ENCODE peak calls at places on chromosomes 3 and 15, in seven cellular contexts. S is HCT116, K is K562, U is H1, W is HepG2, Y is SK-N-SH, F is GM12878. N is an unnamed sample. For H3K4me1, the result is how much of the 10 kb centered on the place peaks cover.

GRCh38 chr15:80710635-80711553 is 15.8 kb downstream of the ABHD17C start:
- DNase-seq in K (no peak), S (no peak), F (peak), U (no peak), W (no peak), Y (no peak), N (no peak)

GRCh38 chr3:45979378-45979777 is 16.2 kb downstream of the FYCO1 start:
- DNase-seq in U (no peak), F (no peak), Y (no peak), K (no peak), W (no peak), S (no peak), N (no peak)

GRCh38 chr3:11290743-11291680 is 18.8 kb downstream of the ATG7 start:
- DNase-seq in S (no peak), W (no peak), K (no peak), U (no peak), Y (no peak), F (no peak), N (no peak)

GRCh38 chr3:65174713-65175112 is 486.9 kb upstream of the ADAMTS9 start:
- DNase-seq in F (no peak), S (no peak), W (no peak), U (no peak), K (peak), Y (no peak), N (no peak)

GRCh38 chr3:33057320-33058298 is 39.3 kb downstream of the GLB1 start:
- DNase-seq in W (peak), K (no peak), U (no peak), F (no peak), Y (no peak), S (no peak), N (no peak)

GRCh38 chr15:70098461-70099166 is 897 bp upstream of the TLE3 start:
- DNase-seq in K (no peak), U (peak), S (peak), W (peak), F (no peak), Y (peak), N (no peak)

GRCh38 chr3:126781889-126782491 is 78.0 kb downstream of the CHCHD6 start:
- DNase-seq in F (no peak), Y (peak), K (no peak), S (no peak), U (no peak), W (no peak), N (no peak)

GRCh38 chr15:69613182-69613581 is 160.6 kb downstream of the RPLP1 start:
- DNase-seq in W (no peak), F (no peak), Y (no peak), U (no peak), S (no peak), K (no peak), N (no peak)

GRCh38 chr15:51299187-51300015 is 39.0 kb downstream of the CYP19A1 start:
- DNase-seq in F (no peak), W (peak), S (no peak), U (no peak), K (no peak), Y (no peak), N (no peak)

DNA sequence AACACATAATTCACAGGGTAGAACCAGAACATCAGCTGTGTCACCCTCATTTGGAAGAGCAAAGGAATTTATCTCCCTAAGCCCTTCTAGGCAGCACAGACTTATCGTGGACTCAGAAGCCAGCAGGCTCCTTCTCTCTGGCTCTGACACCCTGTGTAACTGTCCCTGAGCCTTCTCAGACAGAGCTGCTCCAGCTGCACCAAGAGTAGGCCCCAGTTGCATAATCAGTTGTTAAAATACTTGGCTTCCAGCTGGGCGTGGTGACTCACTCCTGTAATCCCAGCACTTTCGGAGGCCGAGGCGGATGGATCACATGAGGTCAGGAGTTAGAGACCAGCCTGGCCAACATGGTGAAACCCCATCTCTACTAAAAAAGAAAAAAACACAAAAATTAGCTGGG is 49.4 kb upstream of the ACVR2B start:
- DNase-seq in F (no peak), U (no peak), Y (no peak), S (no peak), W (no peak), K (no peak), N (peak)
- TF ChIP-seq YY1 in F (no peak), U (no peak), Y (no peak), S (no peak), W (no peak), K (no peak), N (no peak)

DNA sequence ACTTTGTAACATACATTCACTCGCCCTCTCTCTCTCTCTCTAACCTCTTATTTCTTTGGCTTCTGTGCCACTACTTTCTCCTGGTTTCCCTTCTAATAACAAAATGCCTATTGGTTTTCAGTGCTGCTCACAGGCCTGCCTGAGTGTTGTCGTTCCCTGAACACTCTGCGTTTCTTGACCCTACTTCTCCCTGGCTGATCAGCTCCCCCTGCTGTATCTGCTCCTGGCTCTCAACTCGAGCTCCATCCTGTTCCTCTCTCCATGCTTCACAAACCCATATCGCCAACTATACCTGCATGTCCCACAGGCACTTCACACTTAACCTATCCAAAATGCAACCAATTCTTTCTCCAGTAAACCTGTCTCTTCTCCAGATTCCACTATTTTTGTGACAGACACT is 111.4 kb downstream of the OPA1 start:
- DNase-seq in F (no peak), Y (no peak), W (no peak), K (peak), U (no peak), S (no peak), N (no peak)
- H3K9ac ChIP-seq in F (no peak), Y (no peak), W (no peak), K (no peak), U (no peak), S (no peak), N (no peak)

GRCh38 chr3:9795212-9795611 is 2.3 kb downstream of the ARPC4 start:
- DNase-seq in W (no peak), F (peak), S (no peak), K (no peak), U (no peak), Y (no peak), N (no peak)

GRCh38 chr3:9792405-9793160 is at the start of the genes ARPC4 and TADA3:
- DNase-seq in F (peak), U (peak), W (peak), Y (peak), K (peak), S (peak), N (peak)

GRCh38 chr3:9793161-9793781 is 389 bp downstream of the ARPC4 start:
- DNase-seq in F (no peak), K (peak), W (peak), Y (peak), U (no peak), S (no peak), N (no peak)

GRCh38 chr3:9791790-9792404 is 376 bp downstream of the TADA3 start:
- DNase-seq in S (no peak), U (no peak), F (no peak), W (no peak), K (no peak), Y (no peak), N (no peak)

DNA sequence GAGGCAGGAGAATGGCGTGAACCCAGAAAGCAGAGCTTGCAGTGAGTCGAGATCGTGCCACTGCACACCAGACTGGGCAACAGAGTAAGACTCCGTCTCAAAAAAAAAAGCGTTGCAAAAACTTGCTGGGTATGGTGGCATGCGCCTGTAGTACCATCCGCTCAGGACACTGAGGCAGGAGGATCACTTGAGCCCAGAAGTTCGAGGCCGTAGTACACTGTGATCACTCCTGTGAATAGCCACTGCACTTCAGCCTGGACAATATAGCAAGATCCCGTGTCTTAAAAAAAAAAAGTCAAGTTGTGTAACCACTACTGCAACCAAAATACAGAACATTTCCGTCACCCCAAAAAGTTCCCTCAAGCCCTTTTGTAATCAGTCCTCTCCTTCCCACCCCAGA is 1.5 kb downstream of the ARPC4 start:
- DNase-seq in Y (no peak), K (no peak), U (no peak), F (no peak), W (no peak), S (no peak), N (no peak)
- H3K4me1 ChIP-seq in Y (under half), K (under half), U (under half), F (under half), W (under half), S (under half), N (under half)

DNA sequence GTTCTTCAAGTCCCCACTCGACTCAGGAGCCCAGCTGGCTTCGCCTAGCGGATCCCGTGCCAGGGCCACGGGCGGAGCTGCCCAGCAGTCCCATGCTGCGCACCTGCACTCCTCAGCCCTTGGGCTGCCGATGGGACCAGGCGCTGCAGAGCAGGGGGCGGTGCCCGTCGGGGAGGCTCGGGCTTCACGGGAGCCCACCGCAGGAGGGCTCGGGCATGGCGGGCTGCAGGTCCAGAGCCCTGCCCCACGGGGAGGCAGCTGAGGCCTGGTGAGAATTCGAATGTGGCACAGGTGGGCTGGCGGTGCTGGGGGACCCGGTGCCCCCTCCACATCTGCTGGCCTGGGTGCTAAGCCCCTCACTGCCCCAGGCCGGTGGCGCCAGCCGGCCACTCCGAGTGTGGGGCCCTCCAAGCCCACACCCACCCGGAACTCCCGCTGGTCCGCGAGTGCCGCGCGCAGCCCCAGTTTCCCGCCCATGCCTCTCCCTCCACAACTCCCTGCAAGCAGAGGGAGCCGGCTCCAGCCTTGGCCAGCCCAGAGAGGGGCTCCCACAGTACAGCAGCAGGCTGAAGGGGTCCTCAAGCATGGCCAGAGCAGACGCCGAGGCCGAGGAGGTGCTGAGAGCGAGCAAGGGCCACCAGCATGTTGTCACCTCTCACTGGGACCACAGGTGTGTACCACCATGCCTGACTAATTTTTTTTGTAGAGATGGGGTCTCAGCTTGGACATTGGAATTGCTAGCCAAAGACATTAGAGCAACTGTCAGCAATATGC is 17.0 kb downstream of the RAB7A start:
- DNase-seq in K (no peak), U (no peak), F (no peak), S (no peak), Y (no peak), W (no peak), N (no peak)
- TF ChIP-seq YY1 in K (no peak), U (no peak), F (no peak), S (no peak), Y (no peak), W (no peak), N (no peak)

GRCh38 chr15:63088532-63089245 is 33.0 kb upstream of the LACTB start:
- DNase-seq in F (no peak), Y (no peak), K (no peak), W (no peak), S (no peak), U (no peak), N (no peak)
- H3K9ac ChIP-seq in F (no peak), Y (peak), K (no peak), W (peak), S (no peak), U (no peak), N (peak)

GRCh38 chr15:89118481-89118989 is 30.3 kb downstream of the ABHD2 start:
- DNase-seq in K (no peak), S (no peak), F (no peak), W (no peak), U (no peak), Y (no peak), N (no peak)
- H3K4me1 ChIP-seq in K (under half), S (under half), F (under half), W (half or more), U (under half), Y (under half), N (under half)

DNA sequence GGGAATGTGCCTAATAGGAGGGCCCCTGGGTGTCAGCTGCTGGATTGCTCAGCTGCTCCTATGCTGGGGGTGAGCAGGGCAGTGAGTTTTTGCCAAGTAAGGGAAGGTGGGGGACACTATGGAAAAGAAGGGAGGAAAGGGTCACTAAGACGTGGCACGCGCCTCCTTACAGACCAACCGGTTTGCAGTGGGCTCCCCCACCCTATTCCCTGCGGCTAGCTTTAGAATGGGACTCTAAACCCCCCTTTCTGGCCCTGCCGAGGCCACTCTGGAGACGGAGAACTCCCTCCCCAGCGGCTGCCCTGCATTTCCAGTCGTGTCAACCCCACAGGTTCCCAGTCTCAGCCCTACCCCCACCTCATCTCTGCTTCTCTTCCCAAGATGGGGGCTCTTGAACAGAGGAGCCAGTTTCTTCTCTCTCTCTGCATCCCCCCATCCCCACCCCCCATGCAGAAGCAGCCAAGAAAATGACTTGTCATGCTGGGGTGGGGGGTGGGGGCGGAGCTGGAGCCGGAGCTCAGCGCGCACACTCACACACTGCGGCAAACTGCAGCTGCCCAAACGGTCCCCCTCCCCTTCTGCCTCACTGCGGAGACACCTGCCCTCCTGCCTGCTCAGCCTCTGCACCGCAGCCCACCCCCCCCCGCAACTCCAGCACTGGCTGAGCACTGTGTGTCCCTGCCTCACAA is 809 bp downstream of the MAP1A start:
- DNase-seq in K (peak), Y (peak), U (peak), W (no peak), S (no peak), F (no peak), N (no peak)
- TF ChIP-seq YY1 in K (no peak), Y (no peak), U (no peak), W (no peak), S (no peak), F (no peak), N (no peak)

GRCh38 chr3:3799173-3800075 is at the start of gene LRRN1:
- DNase-seq in U (peak), K (no peak), F (no peak), S (no peak), W (no peak), Y (peak), N (peak)
- H3K9ac ChIP-seq in U (peak), K (no peak), F (no peak), S (no peak), W (no peak), Y (no peak), N (peak)